ENCODE peak calls at places on chromosome 3, in ten cellular contexts. I is effector memory CD4-positive, alpha-beta T cell; T is neuronal stem cell; L is A549; R is PC-9; J is GM23338; N is colonic mucosa; F is dorsolateral prefrontal cortex; V is brain microvascular endothelial cell; H is left lung. O is an unnamed sample.

GRCh38 chr3:32297366-32297765 is 58.9 kb downstream of the CMTM8 start:
- DNase-seq in I (peak; percentile 25), T (no peak), L (no peak), R (no peak), J (no peak), N (no peak), F (no peak), V (no peak), H (no peak), O (no peak)

GRCh38 chr3:132293231-132293630 is 24.0 kb upstream of the ACP3 start:
- DNase-seq in I (no peak), T (no peak), L (no peak), R (no peak), J (no peak), N (no peak), F (no peak), V (no peak), H (no peak), O (no peak)

GRCh38 chr3:184616416-184616815 is 54.8 kb downstream of the EPHB3 start:
- DNase-seq in I (no peak), T (no peak), L (no peak), R (no peak), J (no peak), N (no peak), F (no peak), V (no peak), H (no peak), O (no peak)

GRCh38 chr3:181278468-181279238 is 289.1 kb upstream of the DNAJC19 start:
- DNase-seq in I (no peak), T (peak; percentile 12), L (no peak), R (no peak), J (peak; percentile 21), N (no peak), F (no peak), V (no peak), H (no peak), O (peak; percentile 6)

GRCh38 chr3:97949743-97950142 is 22.5 kb downstream of the RIOX2 start:
- DNase-seq in I (no peak), T (no peak), L (no peak), R (no peak), J (no peak), N (no peak), F (no peak), V (no peak), H (no peak), O (no peak)

GRCh38 chr3:38576131-38577088 is 73.1 kb downstream of the SCN5A start:
- DNase-seq in I (no peak), T (no peak), L (no peak), R (no peak), J (no peak), N (no peak), F (no peak), V (no peak), H (no peak), O (no peak)

GRCh38 chr3:172512363-172512762 is 10.9 kb downstream of the TNFSF10 start:
- DNase-seq in I (peak; percentile 45), T (no peak), L (no peak), R (no peak), J (no peak), N (peak; percentile 66), F (no peak), V (peak; percentile 52), H (peak; percentile 93), O (no peak)

GRCh38 chr3:62144482-62144881 is 228.9 kb downstream of the FEZF2 start:
- DNase-seq in I (no peak), T (no peak), L (no peak), R (no peak), J (no peak), N (no peak), F (no peak), V (no peak), H (no peak), O (no peak)

GRCh38 chr3:132341746-132342145 is 24.5 kb downstream of the ACP3 start:
- DNase-seq in I (no peak), T (no peak), L (no peak), R (no peak), J (no peak), N (no peak), F (no peak), V (no peak), H (no peak), O (no peak)

GRCh38 chr3:66010348-66011097 is 28.2 kb downstream of the MAGI1 start:
- DNase-seq in I (no peak), T (no peak), L (no peak), R (peak; percentile 62), J (no peak), N (no peak), F (no peak), V (no peak), H (no peak), O (peak; percentile 49)

GRCh38 chr3:19901337-19901736 is 32.7 kb downstream of the EFHB start:
- DNase-seq in I (no peak), T (no peak), L (no peak), R (no peak), J (no peak), N (no peak), F (no peak), V (no peak), H (no peak), O (peak; percentile 1)

GRCh38 chr3:156682491-156682890 is 8.1 kb downstream of the TIPARP start:
- DNase-seq in I (no peak), T (no peak), L (no peak), R (no peak), J (no peak), N (no peak), F (no peak), V (no peak), H (no peak), O (no peak)

DNA sequence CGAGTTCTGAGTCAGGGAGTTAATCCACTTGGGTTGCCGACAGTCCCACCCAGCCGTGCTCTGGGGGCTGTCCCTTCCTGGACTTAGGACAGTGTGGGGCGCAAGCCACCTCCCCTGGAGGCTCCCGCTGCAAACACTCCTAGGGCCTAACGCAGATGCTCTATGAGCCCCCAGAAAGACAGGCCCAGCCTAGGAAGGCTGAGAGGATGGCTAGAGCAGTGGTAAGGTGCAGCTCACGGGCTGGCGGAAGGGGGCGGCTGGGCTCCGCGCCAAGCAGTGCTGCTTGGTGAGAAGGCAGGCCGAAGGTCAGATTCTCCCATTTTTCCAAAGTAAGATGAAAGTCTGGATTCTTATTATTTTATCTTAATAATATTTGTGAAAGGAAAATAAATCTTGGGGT is 84.6 kb upstream of the ALDH1L1 start:
- DNase-seq in I (no peak), T (no peak), L (no peak), R (no peak), J (peak; percentile 51), N (no peak), F (no peak), V (no peak), H (no peak), O (no peak)
- H3K27ac ChIP-seq in I (no peak overlapping the region), T (no peak overlapping the region), L (no peak overlapping the region), R (no peak overlapping the region), J (no peak overlapping the region), N (no peak overlapping the region), F (no peak overlapping the region), V (no peak overlapping the region), H (no peak overlapping the region), O (peak overlapping the region; percentile 95)

GRCh38 chr3:148191966-148192365 is 505.7 kb upstream of the AGTR1 start:
- DNase-seq in I (no peak), T (no peak), L (no peak), R (no peak), J (no peak), N (no peak), F (peak; percentile 9), V (no peak), H (no peak), O (no peak)

GRCh38 chr3:148184798-148185197 is 512.9 kb upstream of the AGTR1 start:
- DNase-seq in I (no peak), T (no peak), L (no peak), R (no peak), J (no peak), N (no peak), F (no peak), V (no peak), H (no peak), O (no peak)

DNA sequence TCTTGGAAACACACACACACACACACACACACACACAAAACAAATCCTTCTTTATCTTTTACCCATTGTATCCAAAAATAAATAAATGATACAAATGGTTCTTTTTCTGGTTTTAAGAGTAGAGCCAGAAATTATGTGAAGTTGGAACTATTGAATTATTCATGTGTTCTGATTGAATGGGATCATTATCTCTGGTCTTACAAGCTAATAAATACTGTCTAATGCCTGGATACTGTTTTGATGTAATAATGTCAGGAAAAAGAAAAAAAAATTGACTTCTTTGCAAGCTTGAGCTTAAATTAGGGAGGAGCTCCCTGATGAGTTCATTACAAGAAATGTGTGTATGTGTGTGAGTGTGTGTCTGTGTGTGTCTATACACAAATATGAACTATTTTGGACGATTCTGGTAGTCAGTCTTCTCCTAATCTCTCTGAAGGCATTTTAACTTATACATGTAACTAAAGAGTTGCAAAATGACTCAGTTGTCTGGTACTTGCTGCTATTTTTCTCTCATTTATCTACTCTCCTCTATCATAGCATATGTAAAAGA is 507.2 kb upstream of the AGTR1 start:
- DNase-seq in I (no peak), T (no peak), L (no peak), R (no peak), J (no peak), N (no peak), F (no peak), V (no peak), H (no peak), O (no peak)
- H3K27ac ChIP-seq in I (no peak overlapping the region), T (no peak overlapping the region), L (no peak overlapping the region), R (no peak overlapping the region), J (no peak overlapping the region), N (no peak overlapping the region), F (peak overlapping the region; percentile 52), V (no peak overlapping the region), H (no peak overlapping the region), O (no peak overlapping the region)

DNA sequence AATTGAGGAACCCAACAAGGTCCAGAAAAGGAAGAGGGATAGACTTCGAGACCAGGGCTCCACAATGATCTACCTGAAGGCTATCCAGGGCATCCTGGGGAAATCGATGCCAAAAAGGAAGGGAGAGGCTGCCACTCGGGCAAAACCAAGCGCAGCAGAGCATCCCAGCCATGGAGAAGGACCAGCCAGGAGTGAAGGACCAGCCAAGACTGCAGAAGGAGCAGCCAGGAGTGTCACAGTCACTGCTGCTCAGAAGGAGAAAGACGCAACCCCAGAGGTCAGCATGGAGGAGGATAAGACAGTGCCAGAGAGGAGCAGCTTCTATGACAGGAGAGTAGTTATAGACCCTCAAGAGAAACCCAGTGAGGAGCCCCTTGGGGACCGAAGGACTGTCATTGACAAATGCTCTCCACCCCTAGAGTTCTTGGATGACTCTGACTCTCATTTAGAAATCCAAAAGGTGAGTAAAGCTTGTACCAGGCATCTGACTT is 12.0 kb downstream of the TATDN2 start:
- DNase-seq in I (no peak), T (no peak), L (no peak), R (no peak), J (no peak), N (no peak), F (no peak), V (no peak), H (no peak), O (no peak)
- H3K27ac ChIP-seq in I (no peak overlapping the region), T (no peak overlapping the region), L (no peak overlapping the region), R (no peak overlapping the region), J (no peak overlapping the region), N (no peak overlapping the region), F (no peak overlapping the region), V (no peak overlapping the region), H (no peak overlapping the region), O (no peak overlapping the region)

DNA sequence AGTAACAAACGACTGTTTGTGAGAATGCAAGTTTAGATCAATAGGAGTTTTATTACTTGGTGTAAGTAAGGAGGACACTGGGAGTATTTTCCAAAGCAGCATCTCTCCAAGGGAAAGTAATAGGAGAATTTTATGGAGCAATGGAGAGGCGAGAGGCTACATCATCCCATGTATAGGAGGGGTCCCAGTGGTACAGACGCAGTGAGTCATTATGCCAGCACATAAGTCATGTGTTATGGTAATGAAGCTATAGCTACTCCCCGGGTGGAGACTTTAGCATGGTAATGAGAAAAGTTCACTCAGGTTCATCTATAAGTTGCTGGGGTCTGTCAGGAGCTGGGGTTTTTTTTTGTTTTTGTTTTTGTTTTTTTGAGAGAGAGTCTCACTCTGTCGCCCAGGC is 29.5 kb upstream of the ZNF445 start:
- DNase-seq in I (no peak), T (no peak), L (no peak), R (no peak), J (peak; percentile 11), N (no peak), F (no peak), V (no peak), H (no peak), O (no peak)
- H3K27ac ChIP-seq in I (no peak overlapping the region), T (no peak overlapping the region), L (no peak overlapping the region), R (no peak overlapping the region), J (no peak overlapping the region), N (no peak overlapping the region), F (no peak overlapping the region), V (no peak overlapping the region), H (no peak overlapping the region), O (no peak overlapping the region)